ENCODE peak calls at places on chromosome 20, in eight cellular contexts. F is A673; L is activated CD8-positive, alpha-beta memory T cell treated with anti-CD3 and anti-CD28 coated beads for 48 hours; I is HEK293T; R is breast epithelium; K is Daoy; P is lung; T is NCI-H1105. Z is an unnamed sample.

GRCh38 chr20:266604-267562 is 9.4 kb downstream of the DEFB132 start:
- DNase-seq in F (peak; percentile 92), L (peak; percentile 93), I (peak; percentile 93), R (peak; percentile 50), K (peak; percentile 88), P (peak; percentile 92), T (peak; percentile 91), Z (peak; percentile 99)

GRCh38 chr20:35917077-35917476 is 37.2 kb downstream of the SCAND1 start:
- DNase-seq in F (no peak), L (no peak), I (no peak), R (no peak), K (no peak), P (no peak), T (no peak), Z (no peak)

GRCh38 chr20:5135363-5136012 is 8.7 kb downstream of the CDS2 start:
- DNase-seq in F (peak; percentile 29), L (no peak), I (no peak), R (no peak), K (no peak), P (no peak), T (no peak), Z (peak; percentile 30)

GRCh38 chr20:62708591-62709536 is at the start of gene NTSR1:
- DNase-seq in F (peak; percentile 69), L (no peak), I (no peak), R (no peak), K (no peak), P (no peak), T (no peak), Z (no peak)

GRCh38 chr20:59823456-59823855 is 110.0 kb downstream of the SYCP2 start:
- DNase-seq in F (no peak), L (no peak), I (no peak), R (no peak), K (no peak), P (no peak), T (no peak), Z (no peak)

GRCh38 chr20:60332523-60332922 is 374.3 kb downstream of the CDH26 start:
- DNase-seq in F (no peak), L (no peak), I (no peak), R (peak; percentile 37), K (no peak), P (no peak), T (no peak), Z (no peak)

GRCh38 chr20:58691773-58692578 is 624 bp upstream of the NPEPL1 start:
- DNase-seq in F (no peak), L (no peak), I (no peak), R (no peak), K (no peak), P (peak; percentile 58), T (no peak), Z (no peak)

GRCh38 chr20:43243672-43244269 is 54.1 kb upstream of the PTPRT start:
- DNase-seq in F (peak; percentile 36), L (no peak), I (no peak), R (peak; percentile 19), K (no peak), P (no peak), T (peak; percentile 49), Z (peak; percentile 54)

GRCh38 chr20:59232618-59233017 is 67.8 kb upstream of the EDN3 start:
- DNase-seq in F (no peak), L (no peak), I (no peak), R (no peak), K (peak; percentile 40), P (no peak), T (no peak), Z (no peak)

GRCh38 chr20:8689337-8689736 is 379.6 kb upstream of the PLCB4 start:
- DNase-seq in F (no peak), L (no peak), I (no peak), R (no peak), K (no peak), P (no peak), T (no peak), Z (no peak)

GRCh38 chr20:4289875-4290274 is 274.5 kb upstream of the RNF24 start:
- DNase-seq in F (no peak), L (no peak), I (no peak), R (no peak), K (no peak), P (no peak), T (no peak), Z (no peak)

GRCh38 chr20:60152792-60153191 is 194.6 kb downstream of the CDH26 start:
- DNase-seq in F (no peak), L (no peak), I (no peak), R (no peak), K (no peak), P (no peak), T (peak; percentile 86), Z (no peak)

GRCh38 chr20:7540923-7541322 is 399.3 kb downstream of the HAO1 start:
- DNase-seq in F (no peak), L (no peak), I (no peak), R (no peak), K (no peak), P (no peak), T (no peak), Z (no peak)

GRCh38 chr20:34546751-34547181 is 11.8 kb upstream of the MAP1LC3A start:
- DNase-seq in F (no peak), L (no peak), I (no peak), R (no peak), K (no peak), P (no peak), T (peak; percentile 85), Z (no peak)

GRCh38 chr20:62367483-62368302 is 581 bp upstream of the LAMA5 start:
- DNase-seq in F (no peak), L (no peak), I (peak; percentile 50), R (no peak), K (peak; percentile 59), P (no peak), T (peak; percentile 60), Z (peak; percentile 83)

GRCh38 chr20:47546184-47547033 is 44.7 kb downstream of the NCOA3 start:
- DNase-seq in F (no peak), L (no peak), I (no peak), R (no peak), K (no peak), P (no peak), T (no peak), Z (no peak)

GRCh38 chr20:51059862-51060261 is 37.0 kb upstream of the KCNG1 start:
- DNase-seq in F (no peak), L (no peak), I (no peak), R (no peak), K (peak; percentile 34), P (no peak), T (no peak), Z (no peak)

GRCh38 chr20:35288325-35289060 is 3.7 kb downstream of the FAM83C start:
- DNase-seq in F (no peak), L (no peak), I (no peak), R (no peak), K (no peak), P (no peak), T (no peak), Z (no peak)

GRCh38 chr20:779771-780170 is 11.5 kb upstream of the SLC52A3 start:
- DNase-seq in F (no peak), L (no peak), I (no peak), R (no peak), K (no peak), P (no peak), T (no peak), Z (no peak)

Z was measured in H1.